ENCODE peak calls at places on chromosomes 11 and 22, in nine cellular contexts. One of them, this sample, is unnamed.

GRCh38 chr11:18394928-18395734 is 768 bp downstream of the LDHA start:
- DNase-seq in BJ: no peak
- DNase-seq in HuH-7: no peak
- DNase-seq in C1 segment of cervical spinal cord: no peak
- DNase-seq in endothelial cell: no peak
- DNase-seq in putamen: peak
- DNase-seq in KG1: no peak
- DNase-seq in T-cell: peak
- DNase-seq in AG09309: no peak
- DNase-seq in this sample: peak

GRCh38 chr11:134252539-134253188 is 488 bp downstream of the THYN1 start:
- DNase-seq in putamen: no peak
- DNase-seq in AG09309: peak
- DNase-seq in T-cell: no peak
- DNase-seq in endothelial cell: peak
- DNase-seq in BJ: no peak
- DNase-seq in HuH-7: no peak
- DNase-seq in C1 segment of cervical spinal cord: no peak
- DNase-seq in KG1: no peak
- DNase-seq in this sample: peak

GRCh38 chr11:116330439-116331185 is 442.2 kb downstream of the BUD13 start:
- DNase-seq in AG09309: no peak
- DNase-seq in T-cell: no peak
- DNase-seq in HuH-7: no peak
- DNase-seq in putamen: no peak
- DNase-seq in KG1: no peak
- DNase-seq in endothelial cell: no peak
- DNase-seq in BJ: no peak
- DNase-seq in C1 segment of cervical spinal cord: no peak
- DNase-seq in this sample: no peak

GRCh38 chr11:111764621-111765020 is 1.6 kb downstream of the PPP2R1B start:
- DNase-seq in putamen: no peak
- DNase-seq in BJ: no peak
- DNase-seq in HuH-7: no peak
- DNase-seq in KG1: no peak
- DNase-seq in AG09309: peak
- DNase-seq in endothelial cell: no peak
- DNase-seq in T-cell: no peak
- DNase-seq in C1 segment of cervical spinal cord: no peak
- DNase-seq in this sample: no peak

GRCh38 chr11:73929388-73929787 is 21.4 kb upstream of the DNAJB13 start:
- DNase-seq in HuH-7: no peak
- DNase-seq in KG1: no peak
- DNase-seq in C1 segment of cervical spinal cord: no peak
- DNase-seq in AG09309: no peak
- DNase-seq in putamen: no peak
- DNase-seq in BJ: no peak
- DNase-seq in endothelial cell: no peak
- DNase-seq in T-cell: no peak
- DNase-seq in this sample: no peak

GRCh38 chr11:131136476-131136875 is 220.2 kb upstream of the SNX19 start:
- DNase-seq in C1 segment of cervical spinal cord: no peak
- DNase-seq in HuH-7: no peak
- DNase-seq in putamen: no peak
- DNase-seq in KG1: no peak
- DNase-seq in AG09309: no peak
- DNase-seq in BJ: no peak
- DNase-seq in T-cell: no peak
- DNase-seq in endothelial cell: no peak
- DNase-seq in this sample: no peak

GRCh38 chr22:19855504-19856409 is 1.1 kb upstream of the GNB1L start:
- DNase-seq in putamen: peak
- DNase-seq in HuH-7: peak
- DNase-seq in BJ: no peak
- DNase-seq in C1 segment of cervical spinal cord: no peak
- DNase-seq in KG1: peak
- DNase-seq in endothelial cell: no peak
- DNase-seq in T-cell: peak
- DNase-seq in AG09309: no peak
- DNase-seq in this sample: no peak

GRCh38 chr11:43316451-43316850 is 4.7 kb downstream of the API5 start:
- DNase-seq in KG1: no peak
- DNase-seq in AG09309: no peak
- DNase-seq in endothelial cell: no peak
- DNase-seq in HuH-7: no peak
- DNase-seq in C1 segment of cervical spinal cord: no peak
- DNase-seq in BJ: no peak
- DNase-seq in T-cell: no peak
- DNase-seq in putamen: no peak
- DNase-seq in this sample: no peak

GRCh38 chr22:25053153-25053805 is 100.8 kb downstream of the KIAA1671 start:
- DNase-seq in KG1: no peak
- DNase-seq in AG09309: no peak
- DNase-seq in BJ: peak
- DNase-seq in HuH-7: no peak
- DNase-seq in C1 segment of cervical spinal cord: no peak
- DNase-seq in endothelial cell: no peak
- DNase-seq in T-cell: no peak
- DNase-seq in putamen: no peak
- DNase-seq in this sample: no peak

GRCh38 chr11:44917741-44918140 is 32.9 kb downstream of the TP53I11 start:
- DNase-seq in BJ: no peak
- DNase-seq in putamen: no peak
- DNase-seq in HuH-7: no peak
- DNase-seq in T-cell: no peak
- DNase-seq in C1 segment of cervical spinal cord: no peak
- DNase-seq in KG1: no peak
- DNase-seq in endothelial cell: no peak
- DNase-seq in AG09309: no peak
- DNase-seq in this sample: no peak

GRCh38 chr22:36198936-36199616 is 2.5 kb downstream of the APOL4 start:
- DNase-seq in BJ: no peak
- DNase-seq in T-cell: no peak
- DNase-seq in HuH-7: no peak
- DNase-seq in putamen: no peak
- DNase-seq in KG1: no peak
- DNase-seq in endothelial cell: no peak
- DNase-seq in C1 segment of cervical spinal cord: no peak
- DNase-seq in AG09309: no peak
- DNase-seq in this sample: no peak

GRCh38 chr11:35418847-35419712 is at the start of gene SLC1A2:
- DNase-seq in putamen: peak
- DNase-seq in KG1: no peak
- DNase-seq in T-cell: no peak
- DNase-seq in BJ: no peak
- DNase-seq in AG09309: no peak
- DNase-seq in C1 segment of cervical spinal cord: no peak
- DNase-seq in endothelial cell: peak
- DNase-seq in HuH-7: no peak
- DNase-seq in this sample: peak

GRCh38 chr11:10373340-10373739 is 68.5 kb downstream of the ADM start:
- DNase-seq in KG1: no peak
- DNase-seq in endothelial cell: no peak
- DNase-seq in BJ: no peak
- DNase-seq in T-cell: no peak
- DNase-seq in AG09309: no peak
- DNase-seq in C1 segment of cervical spinal cord: no peak
- DNase-seq in HuH-7: no peak
- DNase-seq in putamen: no peak
- DNase-seq in this sample: no peak

GRCh38 chr11:68589817-68590216 is 94.5 kb upstream of the GAL start:
- DNase-seq in C1 segment of cervical spinal cord: no peak
- DNase-seq in HuH-7: no peak
- DNase-seq in AG09309: no peak
- DNase-seq in T-cell: no peak
- DNase-seq in endothelial cell: no peak
- DNase-seq in putamen: no peak
- DNase-seq in KG1: no peak
- DNase-seq in BJ: no peak
- DNase-seq in this sample: no peak

GRCh38 chr11:118054712-118055640 is 21.9 kb upstream of the TMPRSS4 start:
- DNase-seq in putamen: no peak
- DNase-seq in HuH-7: no peak
- DNase-seq in AG09309: no peak
- DNase-seq in BJ: no peak
- DNase-seq in C1 segment of cervical spinal cord: no peak
- DNase-seq in KG1: no peak
- DNase-seq in T-cell: no peak
- DNase-seq in endothelial cell: no peak
- DNase-seq in this sample: peak

GRCh38 chr11:34501962-34502361 is 11.6 kb downstream of the ELF5 start:
- DNase-seq in AG09309: no peak
- DNase-seq in HuH-7: no peak
- DNase-seq in T-cell: no peak
- DNase-seq in C1 segment of cervical spinal cord: no peak
- DNase-seq in putamen: no peak
- DNase-seq in endothelial cell: no peak
- DNase-seq in BJ: no peak
- DNase-seq in KG1: no peak
- DNase-seq in this sample: no peak

GRCh38 chr22:31228425-31228824 is 16.3 kb downstream of the LIMK2 start:
- DNase-seq in T-cell: no peak
- DNase-seq in BJ: no peak
- DNase-seq in KG1: no peak
- DNase-seq in endothelial cell: no peak
- DNase-seq in HuH-7: no peak
- DNase-seq in C1 segment of cervical spinal cord: no peak
- DNase-seq in putamen: no peak
- DNase-seq in AG09309: no peak
- DNase-seq in this sample: no peak

GRCh38 chr11:26522912-26523610 is 49.0 kb downstream of the MUC15 start:
- DNase-seq in BJ: no peak
- DNase-seq in T-cell: no peak
- DNase-seq in AG09309: no peak
- DNase-seq in putamen: no peak
- DNase-seq in KG1: no peak
- DNase-seq in C1 segment of cervical spinal cord: no peak
- DNase-seq in HuH-7: no peak
- DNase-seq in endothelial cell: no peak
- DNase-seq in this sample: no peak

GRCh38 chr22:50733521-50734342 is 4.3 kb upstream of the ACR start:
- DNase-seq in AG09309: peak
- DNase-seq in KG1: no peak
- DNase-seq in putamen: peak
- DNase-seq in HuH-7: no peak
- DNase-seq in T-cell: no peak
- DNase-seq in C1 segment of cervical spinal cord: no peak
- DNase-seq in endothelial cell: peak
- DNase-seq in BJ: no peak
- DNase-seq in this sample: peak

GRCh38 chr22:19806213-19807160 is 45.9 kb downstream of the TBX1 start:
- DNase-seq in C1 segment of cervical spinal cord: no peak
- DNase-seq in HuH-7: no peak
- DNase-seq in AG09309: no peak
- DNase-seq in T-cell: no peak
- DNase-seq in endothelial cell: no peak
- DNase-seq in putamen: no peak
- DNase-seq in KG1: no peak
- DNase-seq in BJ: no peak
- DNase-seq in this sample: no peak

GRCh38 chr11:95239871-95240648 is 9.1 kb upstream of the SESN3 start:
- DNase-seq in AG09309: no peak
- DNase-seq in putamen: no peak
- DNase-seq in BJ: no peak
- DNase-seq in KG1: no peak
- DNase-seq in C1 segment of cervical spinal cord: no peak
- DNase-seq in HuH-7: no peak
- DNase-seq in endothelial cell: no peak
- DNase-seq in T-cell: no peak
- DNase-seq in this sample: no peak

GRCh38 chr11:96306933-96307747 is 35.9 kb downstream of the MAML2 start:
- DNase-seq in endothelial cell: peak
- DNase-seq in T-cell: no peak
- DNase-seq in C1 segment of cervical spinal cord: no peak
- DNase-seq in BJ: peak
- DNase-seq in putamen: peak
- DNase-seq in HuH-7: peak
- DNase-seq in AG09309: peak
- DNase-seq in KG1: no peak
- DNase-seq in this sample: peak

GRCh38 chr11:119320593-119321524 is 3.9 kb upstream of the MCAM start:
- DNase-seq in endothelial cell: peak
- DNase-seq in putamen: no peak
- DNase-seq in HuH-7: no peak
- DNase-seq in KG1: peak
- DNase-seq in AG09309: no peak
- DNase-seq in BJ: no peak
- DNase-seq in C1 segment of cervical spinal cord: no peak
- DNase-seq in T-cell: peak
- DNase-seq in this sample: no peak

GRCh38 chr11:4072668-4073285 is 21.8 kb upstream of the RRM1 start:
- DNase-seq in KG1: peak
- DNase-seq in HuH-7: peak
- DNase-seq in C1 segment of cervical spinal cord: no peak
- DNase-seq in endothelial cell: peak
- DNase-seq in BJ: no peak
- DNase-seq in AG09309: peak
- DNase-seq in T-cell: peak
- DNase-seq in putamen: peak
- DNase-seq in this sample: peak

GRCh38 chr11:6843670-6844069 is 1.8 kb upstream of the OR10A5 start:
- DNase-seq in BJ: no peak
- DNase-seq in C1 segment of cervical spinal cord: no peak
- DNase-seq in KG1: no peak
- DNase-seq in HuH-7: no peak
- DNase-seq in AG09309: no peak
- DNase-seq in endothelial cell: no peak
- DNase-seq in T-cell: no peak
- DNase-seq in putamen: no peak
- DNase-seq in this sample: no peak

GRCh38 chr11:60905551-60906113 is 753 bp downstream of the PRPF19 start:
- DNase-seq in KG1: no peak
- DNase-seq in putamen: no peak
- DNase-seq in AG09309: no peak
- DNase-seq in HuH-7: no peak
- DNase-seq in endothelial cell: no peak
- DNase-seq in C1 segment of cervical spinal cord: no peak
- DNase-seq in BJ: no peak
- DNase-seq in T-cell: peak
- DNase-seq in this sample: no peak

GRCh38 chr22:16914006-16914405 is 88.8 kb upstream of the XKR3 start:
- DNase-seq in HuH-7: no peak
- DNase-seq in AG09309: no peak
- DNase-seq in C1 segment of cervical spinal cord: no peak
- DNase-seq in T-cell: no peak
- DNase-seq in KG1: no peak
- DNase-seq in putamen: no peak
- DNase-seq in BJ: no peak
- DNase-seq in endothelial cell: no peak
- DNase-seq in this sample: no peak